ENCODE peak calls at places on chromosomes 1 and 21, in seven cellular contexts. A is CD4-positive, CD25-positive, alpha-beta regulatory T cell; S is transverse colon; N is mammary epithelial cell; G is psoas muscle; F is Panc1; I is astrocyte. W is an unnamed sample. For H3K36me3, the result is how much of the 10 kb centered on the place peaks cover.

GRCh38 chr21:44523567-44524181 is 16.3 kb downstream of the KRTAP10-1 start:
- DNase-seq in A (no peak), S (no peak), N (no peak), G (no peak), F (no peak), I (no peak), W (no peak)

GRCh38 chr1:53541761-53542550 is 82.8 kb downstream of the DMRTB1 start:
- DNase-seq in A (peak), S (peak), N (no peak), G (peak), F (no peak), I (peak), W (peak)

GRCh38 chr1:208181259-208181816 is 62.8 kb downstream of the PLXNA2 start:
- DNase-seq in A (no peak), S (no peak), N (no peak), G (no peak), F (no peak), I (no peak), W (no peak)

GRCh38 chr1:167456500-167456899 is 61.8 kb downstream of the CD247 start:
- DNase-seq in A (no peak), S (no peak), N (no peak), G (no peak), F (no peak), I (no peak), W (no peak)

GRCh38 chr1:29282924-29283803 is 46.8 kb downstream of the PTPRU start:
- DNase-seq in A (peak), S (peak), N (peak), G (peak), F (no peak), I (no peak), W (peak)

GRCh38 chr21:36068748-36069398 is 951 bp upstream of the CBR1 start:
- DNase-seq in A (no peak), S (no peak), N (no peak), G (no peak), F (no peak), I (no peak), W (no peak)

GRCh38 chr21:34335316-34335715 is 28.5 kb upstream of the KCNE2 start:
- DNase-seq in A (no peak), S (no peak), N (no peak), G (no peak), F (no peak), I (peak), W (no peak)

GRCh38 chr1:32888134-32888533 is 1.8 kb downstream of the HPCA start:
- DNase-seq in A (no peak), S (no peak), N (no peak), G (no peak), F (no peak), I (no peak), W (no peak)

GRCh38 chr1:162485236-162485635 is 12.4 kb upstream of the UHMK1 start:
- DNase-seq in A (no peak), S (no peak), N (peak), G (no peak), F (no peak), I (peak), W (peak)

GRCh38 chr1:23394176-23394575 is 24.5 kb upstream of the ZNF436 start:
- DNase-seq in A (no peak), S (no peak), N (no peak), G (no peak), F (no peak), I (peak), W (peak)

GRCh38 chr1:85628791-85629531 is 48.4 kb downstream of the CCN1 start:
- DNase-seq in A (no peak), S (peak), N (peak), G (peak), F (peak), I (peak), W (peak)

GRCh38 chr1:8950309-8950708 is 4.6 kb downstream of the CA6 start:
- DNase-seq in A (no peak), S (no peak), N (no peak), G (no peak), F (no peak), I (no peak), W (no peak)

GRCh38 chr21:36706951-36707762 is 8.2 kb downstream of the SIM2 start:
- DNase-seq in A (no peak), S (no peak), N (no peak), G (no peak), F (no peak), I (no peak), W (no peak)

GRCh38 chr1:25809929-25810328 is 9.8 kb upstream of the MTFR1L start:
- DNase-seq in A (no peak), S (no peak), N (no peak), G (no peak), F (no peak), I (no peak), W (no peak)

GRCh38 chr1:172971241-172971640 is 79.5 kb downstream of the TNFSF18 start:
- DNase-seq in A (no peak), S (no peak), N (peak), G (no peak), F (no peak), I (no peak), W (no peak)

GRCh38 chr1:80917826-80918225 is 882.9 kb upstream of the ADGRL2 start:
- DNase-seq in A (no peak), S (no peak), N (no peak), G (no peak), F (no peak), I (no peak), W (no peak)

GRCh38 chr21:38505654-38506523 is 7.6 kb upstream of the ERG start:
- DNase-seq in A (peak), S (no peak), N (peak), G (no peak), F (peak), I (peak), W (peak)

GRCh38 chr1:35476099-35476674 is 81.0 kb downstream of the KIAA0319L start:
- DNase-seq in A (no peak), S (no peak), N (no peak), G (no peak), F (no peak), I (no peak), W (no peak)

GRCh38 chr1:35466120-35466519 is 91.1 kb downstream of the KIAA0319L start:
- DNase-seq in A (no peak), S (no peak), N (no peak), G (no peak), F (no peak), I (no peak), W (no peak)

GRCh38 chr1:35475356-35475755 is 81.8 kb downstream of the KIAA0319L start:
- DNase-seq in A (no peak), S (no peak), N (no peak), G (no peak), F (no peak), I (peak), W (peak)

DNA sequence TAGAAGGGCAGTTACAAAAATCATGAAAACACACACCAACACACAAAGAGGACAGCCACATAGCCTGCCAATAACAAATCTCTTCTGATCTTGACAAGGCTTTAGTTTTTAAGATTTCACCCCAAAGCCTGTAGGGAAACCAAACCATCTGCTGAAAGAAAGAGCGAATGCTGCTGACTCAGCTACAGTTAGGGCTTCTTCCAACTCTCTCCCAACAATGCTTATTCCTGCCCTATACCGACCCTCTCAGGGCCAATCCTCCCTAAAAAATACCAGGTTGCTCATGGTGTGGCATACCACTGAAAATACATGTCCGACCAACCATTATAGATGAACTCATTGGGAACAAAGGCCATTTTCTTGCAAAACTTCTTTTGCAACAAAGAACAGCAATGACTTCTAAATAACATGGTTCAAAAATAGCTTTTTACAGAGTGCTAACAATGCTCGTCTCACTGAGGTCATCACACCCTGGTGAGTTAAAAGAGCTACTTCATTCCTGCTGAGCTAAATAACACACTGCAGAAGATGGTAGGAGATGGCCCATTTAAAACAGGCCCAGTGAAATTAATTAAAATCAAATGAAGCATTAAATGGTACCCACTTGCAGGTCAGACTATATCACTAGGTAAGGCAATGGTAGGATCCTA is 86.1 kb downstream of the KIAA0319L start:
- DNase-seq in A (no peak), S (no peak), N (no peak), G (no peak), F (no peak), I (no peak), W (no peak)
- H3K36me3 ChIP-seq in A (half or more), S (under half), N (under half), G (under half), F (under half), I (under half), W (under half)

GRCh38 chr1:214401666-214402065 is 120.7 kb downstream of the SMYD2 start:
- DNase-seq in A (no peak), S (no peak), N (no peak), G (no peak), F (no peak), I (peak), W (peak)

GRCh38 chr1:214402583-214403216 is 121.7 kb downstream of the SMYD2 start:
- DNase-seq in A (no peak), S (no peak), N (no peak), G (no peak), F (no peak), I (no peak), W (no peak)

GRCh38 chr1:214398490-214398889 is 117.5 kb downstream of the SMYD2 start:
- DNase-seq in A (no peak), S (no peak), N (no peak), G (no peak), F (no peak), I (no peak), W (no peak)

GRCh38 chr1:214397497-214397896 is 116.5 kb downstream of the SMYD2 start:
- DNase-seq in A (peak), S (no peak), N (no peak), G (no peak), F (no peak), I (no peak), W (no peak)

GRCh38 chr1:214400136-214400535 is 119.2 kb downstream of the SMYD2 start:
- DNase-seq in A (no peak), S (no peak), N (no peak), G (no peak), F (no peak), I (peak), W (peak)
- H3K36me3 ChIP-seq in A (under half), S (under half), N (under half), G (under half), F (under half), I (under half), W (under half)

GRCh38 chr1:1403543-1404112 is 3.5 kb downstream of the MRPL20 start:
- DNase-seq in A (no peak), S (no peak), N (no peak), G (no peak), F (no peak), I (no peak), W (no peak)

GRCh38 chr1:1406101-1406820 is 832 bp downstream of the MRPL20 start:
- DNase-seq in A (no peak), S (no peak), N (no peak), G (no peak), F (no peak), I (no peak), W (no peak)

GRCh38 chr1:1407101-1407956 is at the start of gene MRPL20:
- DNase-seq in A (peak), S (peak), N (peak), G (peak), F (no peak), I (peak), W (peak)

GRCh38 chr1:1407957-1408318 is 845 bp upstream of the MRPL20 start:
- DNase-seq in A (no peak), S (no peak), N (no peak), G (no peak), F (no peak), I (no peak), W (no peak)

DNA sequence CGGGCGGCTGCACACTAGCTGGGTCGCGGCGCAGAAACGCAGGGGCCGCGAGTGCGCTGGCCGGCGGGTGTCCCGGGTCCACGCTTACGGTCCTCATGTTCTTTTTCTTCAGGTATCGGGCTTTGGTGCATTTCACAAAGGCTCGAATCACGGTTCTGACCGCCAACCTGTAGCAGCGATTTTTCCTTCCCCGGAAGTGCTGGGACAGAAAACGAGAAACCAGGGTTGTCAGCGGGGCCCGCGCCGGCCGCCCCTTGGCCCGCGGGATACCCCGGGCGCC is 332 bp downstream of the MRPL20 start:
- DNase-seq in A (no peak), S (no peak), N (no peak), G (no peak), F (no peak), I (no peak), W (no peak)
- H3K36me3 ChIP-seq in A (under half), S (under half), N (under half), G (under half), F (under half), I (under half), W (under half)

GRCh38 chr1:21874328-21874727 is 62.3 kb downstream of the LDLRAD2 start:
- DNase-seq in A (no peak), S (no peak), N (no peak), G (no peak), F (no peak), I (no peak), W (no peak)
- H3K36me3 ChIP-seq in A (under half), S (under half), N (under half), G (under half), F (under half), I (under half), W (half or more)

DNA sequence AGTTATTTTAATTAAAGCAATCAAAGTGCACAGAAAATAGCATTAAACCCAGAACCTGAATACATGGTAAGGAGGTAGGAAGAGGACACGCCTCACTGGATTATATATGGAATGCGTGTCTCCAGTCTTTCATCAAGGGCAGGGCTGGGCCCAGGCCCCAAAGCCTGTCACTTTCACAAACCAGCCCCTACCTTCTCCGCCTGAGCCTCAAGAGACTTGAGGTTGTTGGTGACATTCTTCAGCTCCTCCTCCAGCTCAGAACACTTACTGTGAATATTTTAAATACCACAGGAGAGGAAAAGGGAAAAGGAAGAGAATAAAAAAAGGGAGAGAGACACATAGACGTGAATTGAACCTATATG is 16.3 kb upstream of the NUP210L start:
- DNase-seq in A (no peak), S (no peak), N (no peak), G (no peak), F (no peak), I (no peak), W (no peak)
- H3K36me3 ChIP-seq in A (half or more), S (half or more), N (half or more), G (under half), F (half or more), I (half or more), W (under half)

DNA sequence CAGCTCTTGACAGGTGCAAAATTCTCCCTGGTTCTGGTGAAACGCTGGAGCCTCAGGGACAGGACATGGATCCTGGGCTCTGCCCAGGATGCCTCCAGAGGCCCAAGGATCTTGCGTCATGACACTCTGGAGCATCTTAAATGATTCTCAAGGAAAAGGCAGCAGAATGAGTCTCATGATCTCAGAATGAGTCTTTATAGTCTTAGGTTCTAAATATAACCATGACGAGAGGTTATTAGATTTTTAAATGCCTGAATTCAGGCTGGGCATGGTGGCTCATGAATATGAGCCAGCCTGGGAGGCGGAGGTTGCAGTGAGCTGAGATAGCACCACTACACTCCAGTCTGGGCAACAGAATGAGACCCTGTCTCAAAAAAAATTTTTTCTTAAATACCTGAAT is 55.5 kb downstream of the ECE1 start:
- DNase-seq in A (no peak), S (no peak), N (no peak), G (no peak), F (no peak), I (no peak), W (no peak)
- H3K36me3 ChIP-seq in A (half or more), S (half or more), N (under half), G (under half), F (under half), I (under half), W (under half)